ENCODE peak calls at places on chromosomes 7 and 10, in four cellular contexts. K is CD8-positive, alpha-beta T cell; Y is left ventricle myocardium inferior; O is K562. X is an unnamed sample.
A peak's percentile ranks its signal among the peaks of the same experiment; 100 is the strongest.

GRCh38 chr7:32501522-32501921 is 6.2 kb downstream of the AVL9 start:
- DNase-seq in Y (no peak), O (no peak), K (no peak), X (no peak)

GRCh38 chr7:1542329-1542728 is 11.8 kb downstream of the MAFK start:
- DNase-seq in O (no peak), Y (no peak), K (no peak), X (peak; percentile 42)

GRCh38 chr10:17059197-17059688 is 70.4 kb downstream of the CUBN start:
- DNase-seq in O (no peak), K (no peak), Y (no peak), X (no peak)

GRCh38 chr7:141649865-141650499 is 52.0 kb downstream of the DENND11 start:
- DNase-seq in O (peak; percentile 68), K (no peak), Y (no peak), X (no peak)

GRCh38 chr7:107945332-107945731 is 54.3 kb downstream of the DLD start:
- DNase-seq in Y (no peak), K (no peak), O (no peak), X (no peak)

GRCh38 chr7:133411402-133411801 is 158.5 kb downstream of the EXOC4 start:
- DNase-seq in O (no peak), Y (no peak), K (no peak), X (no peak)

GRCh38 chr10:92110039-92110794 is 180.7 kb downstream of the CPEB3 start:
- DNase-seq in K (no peak), Y (no peak), O (peak; percentile 13), X (no peak)

GRCh38 chr10:90779573-90779972 is 78.3 kb downstream of the HTR7 start:
- DNase-seq in O (peak; percentile 24), Y (no peak), K (no peak), X (no peak)

GRCh38 chr10:97849491-97850402 is at the start of gene GOLGA7B:
- DNase-seq in K (peak; percentile 53), Y (peak; percentile 18), O (peak; percentile 72), X (peak; percentile 61)

GRCh38 chr7:109101332-109101731 is 531.7 kb downstream of the DNAJB9 start:
- DNase-seq in Y (no peak), O (no peak), K (no peak), X (no peak)

GRCh38 chr7:34720289-34720688 is 62.3 kb downstream of the NPSR1 start:
- DNase-seq in O (no peak), Y (no peak), K (no peak), X (no peak)

GRCh38 chr7:96645084-96645483 is 64.6 kb downstream of the SEM1 start:
- DNase-seq in Y (no peak), K (no peak), O (no peak), X (no peak)

GRCh38 chr7:15305002-15305600 is 256.7 kb downstream of the AGMO start:
- DNase-seq in K (no peak), Y (no peak), O (peak; percentile 4), X (no peak)

GRCh38 chr7:92698237-92698841 is 108.1 kb upstream of the FAM133B start:
- DNase-seq in Y (peak; percentile 33), K (no peak), O (no peak), X (no peak)

GRCh38 chr7:106444068-106444655 is 159.4 kb upstream of the NAMPT start:
- DNase-seq in O (no peak), Y (no peak), K (no peak), X (no peak)

DNA sequence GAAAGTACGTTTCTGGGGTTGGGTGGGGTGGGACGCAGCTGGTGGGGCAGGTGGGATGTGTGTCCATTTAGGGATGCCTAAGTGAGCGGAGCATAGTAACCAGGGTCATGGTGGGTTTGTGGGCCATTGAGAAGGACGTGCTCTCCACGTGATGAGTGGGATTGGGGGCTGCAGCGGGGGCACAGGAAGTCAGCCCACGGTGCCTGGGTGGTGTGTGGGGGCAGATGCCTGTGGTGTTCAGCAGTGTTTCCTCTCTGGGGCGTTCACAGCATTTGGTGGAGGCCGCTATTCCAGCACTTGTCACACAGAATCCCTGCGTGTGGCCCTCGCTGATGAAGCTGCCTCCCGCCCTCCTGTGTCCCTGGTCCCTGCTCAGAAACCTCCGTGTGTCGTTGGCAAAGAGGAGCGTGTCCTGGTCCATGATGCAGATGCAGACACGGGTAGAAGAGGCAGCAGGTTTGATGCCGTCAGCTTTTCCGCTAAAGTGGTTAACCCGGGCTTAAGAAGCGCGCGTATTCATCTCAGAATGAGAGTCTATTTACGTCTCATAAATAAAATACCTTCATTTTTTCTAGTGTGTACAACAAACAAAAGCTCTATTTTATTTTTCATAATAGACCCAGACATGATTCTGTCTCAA is 274.2 kb downstream of the ADARB2 start:
- DNase-seq in K (no peak), Y (no peak), O (no peak), X (no peak)
- H3K4me3 ChIP-seq in K (no peak overlapping the region), Y (no peak overlapping the region), O (no peak overlapping the region), X (no peak overlapping the region)

GRCh38 chr10:69802424-69803161 is 887 bp downstream of the COL13A1 start:
- DNase-seq in K (no peak), Y (peak; percentile 55), O (no peak), X (no peak)
- TF ChIP-seq CTCF in K (no peak), Y (peak; percentile 24), O (no peak), X (no peak)

GRCh38 chr10:114397651-114398145 is 6.6 kb downstream of the AFAP1L2 start:
- DNase-seq in O (no peak), Y (no peak), K (no peak), X (no peak)
- H3K27ac ChIP-seq in O (no peak overlapping the region), Y (peak overlapping the region; percentile 58), K (no peak overlapping the region), X (no peak overlapping the region)

DNA sequence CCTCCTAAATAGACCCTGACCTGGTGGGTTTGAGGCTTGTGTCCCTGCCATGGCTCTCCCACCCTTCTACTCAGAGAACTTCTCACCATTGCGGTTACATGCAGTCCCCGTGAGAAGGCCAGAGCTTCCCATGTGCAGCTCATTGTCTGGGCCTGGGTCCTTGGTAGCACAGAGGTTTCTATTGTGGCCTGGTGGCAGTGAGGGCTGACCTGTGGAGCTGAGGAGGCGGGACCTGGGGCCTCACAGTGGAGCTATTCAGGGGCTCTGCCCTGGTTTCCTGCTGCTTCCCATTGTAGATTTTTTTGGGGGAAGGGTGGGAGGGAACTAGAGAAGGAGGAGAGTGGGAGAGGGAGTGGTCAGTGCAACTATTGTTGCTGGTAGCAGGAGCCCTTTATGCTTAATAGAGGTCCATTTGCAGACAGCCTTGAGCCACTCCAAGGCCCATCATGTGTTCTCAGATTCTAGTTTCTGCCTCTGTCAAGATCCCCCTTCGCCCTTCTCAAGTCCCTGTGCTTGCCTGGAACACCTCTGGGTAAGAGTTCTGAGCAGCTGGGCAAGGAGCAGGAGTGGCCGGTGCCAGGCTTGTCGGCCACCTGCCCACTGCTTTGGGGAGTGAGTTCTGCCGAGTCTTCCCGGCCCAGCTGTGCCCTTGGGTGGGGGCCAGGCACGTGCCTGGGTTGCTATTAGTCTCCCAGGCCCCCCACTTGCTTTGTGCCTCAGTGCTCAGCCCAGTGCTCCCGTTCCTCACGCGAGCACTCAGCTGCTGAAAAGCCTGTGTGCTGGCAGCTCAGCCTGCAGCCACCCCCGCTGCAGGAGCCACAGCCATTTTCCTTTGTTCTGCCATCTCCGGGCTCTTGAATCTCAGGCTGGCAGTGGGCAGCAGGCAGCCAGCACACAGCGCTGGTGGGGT is 10.7 kb downstream of the TSPAN14 start:
- DNase-seq in K (no peak), O (peak; percentile 59), Y (no peak), X (no peak)
- H3K4me3 ChIP-seq in K (peak overlapping the region; percentile 30), O (no peak overlapping the region), Y (peak overlapping the region; percentile 99), X (peak overlapping the region; percentile 37)

GRCh38 chr7:151833691-151834090 is 43.2 kb downstream of the PRKAG2 start:
- DNase-seq in K (no peak), O (no peak), Y (no peak), X (peak; percentile 39)
- TF ChIP-seq CTCF in K (no peak), O (no peak), Y (no peak), X (no peak)

GRCh38 chr10:32150532-32151101 is 94.4 kb upstream of the KIF5B start:
- DNase-seq in Y (no peak), K (no peak), O (no peak), X (no peak)

GRCh38 chr10:32153931-32154330 is 97.7 kb upstream of the KIF5B start:
- DNase-seq in K (no peak), Y (no peak), O (no peak), X (no peak)

GRCh38 chr10:32155075-32155516 is 98.9 kb upstream of the KIF5B start:
- DNase-seq in K (no peak), O (no peak), Y (no peak), X (no peak)

GRCh38 chr10:32151876-32152275 is 95.7 kb upstream of the KIF5B start:
- DNase-seq in K (no peak), Y (no peak), O (no peak), X (no peak)

DNA sequence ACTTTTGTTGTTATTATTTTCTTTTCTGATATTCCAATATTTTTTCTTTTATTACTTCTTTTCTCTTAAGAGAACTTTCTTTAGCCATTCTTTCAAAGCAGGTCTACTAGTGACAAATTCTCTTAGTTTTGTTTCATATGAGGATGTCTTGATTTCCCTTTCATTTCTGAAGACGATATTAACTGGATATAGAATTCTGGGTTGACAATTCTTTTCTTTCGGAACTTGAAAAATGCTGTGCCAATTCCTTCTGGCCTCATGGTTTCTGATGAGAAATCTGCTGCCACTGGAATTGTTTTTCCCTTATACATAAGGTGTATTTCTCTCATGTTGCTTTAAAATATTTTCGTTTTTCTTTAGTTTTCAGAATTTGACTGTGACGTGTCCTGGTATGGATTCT is 97.0 kb upstream of the KIF5B start:
- DNase-seq in O (no peak), K (no peak), Y (no peak), X (no peak)
- H3K27ac ChIP-seq in O (no peak overlapping the region), K (no peak overlapping the region), Y (no peak overlapping the region), X (no peak overlapping the region)

DNA sequence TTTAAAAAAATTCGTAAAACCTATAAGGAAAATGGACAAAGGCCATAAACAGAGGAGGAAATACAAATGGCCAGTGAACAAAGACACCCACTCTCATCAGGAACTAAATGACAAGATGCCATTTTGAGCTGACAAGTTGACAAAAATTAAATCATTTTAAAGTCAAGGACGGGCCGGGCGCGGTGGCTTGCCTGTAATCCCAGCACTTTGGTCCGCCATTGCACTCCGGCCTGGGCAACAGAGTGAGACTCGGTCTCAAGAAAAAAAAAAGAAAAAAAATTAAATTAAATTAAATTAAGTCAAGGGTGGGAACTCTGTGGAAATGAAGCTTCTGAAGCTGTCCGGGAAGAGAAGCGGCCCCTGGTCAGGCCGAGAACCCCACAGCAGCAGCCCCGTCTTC is 1.2 kb upstream of the NOM1 start:
- DNase-seq in Y (no peak), O (no peak), K (no peak), X (no peak)
- H3K4me3 ChIP-seq in Y (peak overlapping the region; percentile 89), O (peak overlapping the region; percentile 95), K (no peak overlapping the region), X (peak overlapping the region; percentile 100)